ENCODE peak calls at places on chromosome 14, in five cellular contexts. K is A549, S is heart left ventricle, Z is thyroid gland, P is fibroblast of lung. E is an unnamed sample.

GRCh38 chr14:105250986-105251385 is 2.7 kb downstream of the BTBD6 start:
- DNase-seq in K (no peak), S (no peak), Z (no peak), P (no peak), E (no peak)

GRCh38 chr14:92449404-92449975 is 64.1 kb upstream of the RIN3 start:
- DNase-seq in K (no peak), S (no peak), Z (no peak), P (no peak), E (no peak)

GRCh38 chr14:31945074-31945613 is 132.0 kb upstream of the ARHGAP5 start:
- DNase-seq in K (peak), S (no peak), Z (no peak), P (no peak), E (no peak)

GRCh38 chr14:76773188-76773885 is 12.1 kb downstream of the VASH1 start:
- DNase-seq in K (peak), S (peak), Z (peak), P (peak), E (no peak)

GRCh38 chr14:24366664-24367505 is 1.1 kb upstream of the NFATC4 start:
- DNase-seq in K (peak), S (peak), Z (peak), P (peak), E (peak)

GRCh38 chr14:100587248-100587762 is at the start of gene BEGAIN:
- DNase-seq in K (no peak), S (no peak), Z (no peak), P (no peak), E (no peak)

GRCh38 chr14:42994001-42994736 is 1387.5 kb downstream of the LRFN5 start:
- DNase-seq in K (peak), S (no peak), Z (no peak), P (peak), E (no peak)

GRCh38 chr14:67815573-67816235 is 686 bp downstream of the ZFYVE26 start:
- DNase-seq in K (no peak), S (no peak), Z (peak), P (peak), E (no peak)

GRCh38 chr14:76775159-76775694 is 14.0 kb downstream of the VASH1 start:
- DNase-seq in K (no peak), S (no peak), Z (no peak), P (no peak), E (no peak)

GRCh38 chr14:104650981-104651875 is 38.2 kb upstream of the INF2 start:
- DNase-seq in K (no peak), S (no peak), Z (no peak), P (no peak), E (no peak)

GRCh38 chr14:78921856-78922255 is 751.7 kb downstream of the NRXN3 start:
- DNase-seq in K (peak), S (no peak), Z (no peak), P (peak), E (no peak)

GRCh38 chr14:93113678-93114067 is 2.1 kb downstream of the ITPK1 start:
- DNase-seq in K (no peak), S (no peak), Z (peak), P (no peak), E (no peak)

GRCh38 chr14:55377236-55377635 is 34.4 kb downstream of the ATG14 start:
- DNase-seq in K (no peak), S (no peak), Z (no peak), P (no peak), E (no peak)

GRCh38 chr14:21988413-21988812 is 314.8 kb upstream of the OR4E1 start:
- DNase-seq in K (no peak), S (no peak), Z (no peak), P (no peak), E (no peak)

GRCh38 chr14:69451941-69452340 is 32.6 kb upstream of the PLEKHD1 start:
- DNase-seq in K (no peak), S (no peak), Z (no peak), P (no peak), E (no peak)

GRCh38 chr14:103456167-103456835 is 66.3 kb downstream of the CKB start:
- DNase-seq in K (no peak), S (no peak), Z (no peak), P (no peak), E (no peak)

GRCh38 chr14:100539319-100539645 is 47.9 kb downstream of the BEGAIN start:
- DNase-seq in K (no peak), S (no peak), Z (no peak), P (no peak), E (no peak)

GRCh38 chr14:75428230-75429104 is 645 bp downstream of the JDP2 start:
- DNase-seq in K (no peak), S (peak), Z (peak), P (no peak), E (peak)

GRCh38 chr14:56117765-56118610 is at the start of gene PELI2:
- DNase-seq in K (peak), S (peak), Z (peak), P (peak), E (peak)

GRCh38 chr14:78863143-78863542 is 693.0 kb downstream of the NRXN3 start:
- DNase-seq in K (peak), S (no peak), Z (peak), P (peak), E (peak)

GRCh38 chr14:97705976-97706375 is 908.8 kb downstream of the VRK1 start:
- DNase-seq in K (no peak), S (no peak), Z (no peak), P (no peak), E (no peak)

GRCh38 chr14:39491134-39491541 is 58.9 kb upstream of the FBXO33 start:
- DNase-seq in K (peak), S (no peak), Z (peak), P (peak), E (no peak)

GRCh38 chr14:94773017-94773681 is 3.2 kb upstream of the GSC start:
- DNase-seq in K (no peak), S (no peak), Z (no peak), P (no peak), E (peak)

GRCh38 chr14:55913324-55914035 is 204.7 kb upstream of the PELI2 start:
- DNase-seq in K (no peak), S (no peak), Z (peak), P (peak), E (no peak)

GRCh38 chr14:101824339-101824727 is 62.8 kb downstream of the PPP2R5C start:
- DNase-seq in K (no peak), S (no peak), Z (no peak), P (no peak), E (no peak)

GRCh38 chr14:59154383-59154782 is 34.1 kb upstream of the DAAM1 start:
- DNase-seq in K (no peak), S (no peak), Z (no peak), P (no peak), E (no peak)

GRCh38 chr14:100375273-100375962 is 52.3 kb downstream of the SLC25A47 start:
- DNase-seq in K (peak), S (peak), Z (peak), P (peak), E (peak)

GRCh38 chr14:94612580-94613554 is 676 bp downstream of the SERPINA3 start:
- DNase-seq in K (no peak), S (no peak), Z (no peak), P (peak), E (no peak)

GRCh38 chr14:104735830-104736642 is 12.0 kb downstream of the ADSS1 start:
- DNase-seq in K (no peak), S (peak), Z (peak), P (peak), E (peak)

GRCh38 chr14:35355981-35356839 is 48.3 kb downstream of the NFKBIA start:
- DNase-seq in K (peak), S (no peak), Z (peak), P (no peak), E (no peak)

GRCh38 chr14:37047996-37048395 is 124.4 kb downstream of the SLC25A21 start:
- DNase-seq in K (no peak), S (no peak), Z (no peak), P (no peak), E (no peak)

GRCh38 chr14:63761356-63762117 is 33.7 kb upstream of the SGPP1 start:
- DNase-seq in K (no peak), S (no peak), Z (no peak), P (no peak), E (no peak)

GRCh38 chr14:49134940-49135339 is 451.2 kb downstream of the RPS29 start:
- DNase-seq in K (peak), S (no peak), Z (no peak), P (no peak), E (no peak)
- TF ChIP-seq CTCF in K (no peak), S (no peak), Z (no peak), P (no peak), E (no peak)

GRCh38 chr14:99198746-99199145 is 73.3 kb downstream of the BCL11B start:
- DNase-seq in K (no peak), S (no peak), Z (no peak), P (no peak), E (no peak)

GRCh38 chr14:99202516-99202915 is 69.5 kb downstream of the BCL11B start:
- DNase-seq in K (no peak), S (no peak), Z (no peak), P (no peak), E (no peak)

GRCh38 chr14:99201351-99202073 is 70.5 kb downstream of the BCL11B start:
- DNase-seq in K (no peak), S (no peak), Z (no peak), P (no peak), E (no peak)

GRCh38 chr14:99200654-99201005 is 71.4 kb downstream of the BCL11B start:
- DNase-seq in K (no peak), S (no peak), Z (no peak), P (no peak), E (no peak)

GRCh38 chr14:99199854-99200653 is 71.9 kb downstream of the BCL11B start:
- DNase-seq in K (no peak), S (no peak), Z (no peak), P (no peak), E (no peak)
- TF ChIP-seq CTCF in K (peak), S (no peak), Z (no peak), P (no peak), E (no peak)

GRCh38 chr14:38256358-38256840 is 506 bp upstream of the CLEC14A start:
- DNase-seq in K (no peak), S (peak), Z (no peak), P (peak), E (peak)
- TF ChIP-seq CTCF in K (no peak), S (no peak), Z (no peak), P (no peak), E (no peak)

GRCh38 chr14:58129208-58129607 is 22.8 kb downstream of the ARMH4 start:
- DNase-seq in K (no peak), S (no peak), Z (no peak), P (no peak), E (no peak)
- TF ChIP-seq CTCF in K (peak), S (no peak), Z (no peak), P (no peak), E (no peak)

GRCh38 chr14:99221445-99221844 is 50.6 kb downstream of the BCL11B start:
- DNase-seq in K (no peak), S (no peak), Z (no peak), P (no peak), E (no peak)

GRCh38 chr14:99224948-99225347 is 47.0 kb downstream of the BCL11B start:
- DNase-seq in K (no peak), S (no peak), Z (no peak), P (no peak), E (no peak)

GRCh38 chr14:99225804-99226203 is 46.2 kb downstream of the BCL11B start:
- DNase-seq in K (no peak), S (no peak), Z (peak), P (no peak), E (no peak)

GRCh38 chr14:99226687-99227086 is 45.3 kb downstream of the BCL11B start:
- DNase-seq in K (no peak), S (no peak), Z (no peak), P (no peak), E (no peak)

GRCh38 chr14:99224116-99224910 is 47.7 kb downstream of the BCL11B start:
- DNase-seq in K (peak), S (no peak), Z (no peak), P (no peak), E (no peak)
- TF ChIP-seq CTCF in K (no peak), S (no peak), Z (no peak), P (no peak), E (no peak)

E was measured in endothelial cell.